ENCODE peak calls at places on chromosomes 12 and 14, in seven cellular contexts. One of them, this sample, is unnamed.

GRCh38 chr12:51813931-51814310 is 34.6 kb downstream of the FIGNL2 start:
- DNase-seq in IMR-90: no peak
- DNase-seq in Peyer's patch: no peak
- DNase-seq in testis: no peak
- DNase-seq in transverse colon: no peak
- DNase-seq in uterus: no peak
- DNase-seq in HepG2: no peak
- DNase-seq in this sample: no peak

GRCh38 chr14:101097109-101097793 is 193.7 kb upstream of the RTL1 start:
- DNase-seq in IMR-90: no peak
- DNase-seq in Peyer's patch: no peak
- DNase-seq in testis: peak
- DNase-seq in transverse colon: no peak
- DNase-seq in uterus: no peak
- DNase-seq in HepG2: no peak
- DNase-seq in this sample: no peak

GRCh38 chr12:106642991-106643390 is 60.2 kb downstream of the RFX4 start:
- DNase-seq in IMR-90: no peak
- DNase-seq in Peyer's patch: no peak
- DNase-seq in testis: no peak
- DNase-seq in transverse colon: no peak
- DNase-seq in uterus: no peak
- DNase-seq in HepG2: no peak
- DNase-seq in this sample: no peak

GRCh38 chr12:52010692-52011601 is 4.2 kb downstream of the TAMALIN start:
- DNase-seq in IMR-90: no peak
- DNase-seq in Peyer's patch: no peak
- DNase-seq in testis: no peak
- DNase-seq in transverse colon: no peak
- DNase-seq in uterus: peak
- DNase-seq in HepG2: peak
- DNase-seq in this sample: no peak

GRCh38 chr12:69119770-69120169 is 119.6 kb upstream of the CPSF6 start:
- DNase-seq in IMR-90: no peak
- DNase-seq in Peyer's patch: no peak
- DNase-seq in testis: no peak
- DNase-seq in transverse colon: no peak
- DNase-seq in uterus: no peak
- DNase-seq in HepG2: no peak
- DNase-seq in this sample: no peak

GRCh38 chr12:13328535-13328934 is 132.0 kb downstream of the EMP1 start:
- DNase-seq in IMR-90: no peak
- DNase-seq in Peyer's patch: no peak
- DNase-seq in testis: no peak
- DNase-seq in transverse colon: no peak
- DNase-seq in uterus: no peak
- DNase-seq in HepG2: no peak
- DNase-seq in this sample: no peak

GRCh38 chr12:104050436-104050835 is 449 bp upstream of the GLT8D2 start:
- DNase-seq in IMR-90: no peak
- DNase-seq in Peyer's patch: no peak
- DNase-seq in testis: no peak
- DNase-seq in transverse colon: no peak
- DNase-seq in uterus: no peak
- DNase-seq in HepG2: no peak
- DNase-seq in this sample: no peak

GRCh38 chr12:44372259-44372658 is 503.9 kb downstream of the NELL2 start:
- DNase-seq in IMR-90: peak
- DNase-seq in Peyer's patch: no peak
- DNase-seq in testis: no peak
- DNase-seq in transverse colon: no peak
- DNase-seq in uterus: no peak
- DNase-seq in HepG2: no peak
- DNase-seq in this sample: no peak

GRCh38 chr12:121970901-121971300 is 50.8 kb upstream of the BCL7A start:
- DNase-seq in IMR-90: no peak
- DNase-seq in Peyer's patch: no peak
- DNase-seq in testis: no peak
- DNase-seq in transverse colon: no peak
- DNase-seq in uterus: no peak
- DNase-seq in HepG2: no peak
- DNase-seq in this sample: no peak

GRCh38 chr12:52248541-52249035 is 15.5 kb downstream of the KRT7 start:
- DNase-seq in IMR-90: no peak
- DNase-seq in Peyer's patch: peak
- DNase-seq in testis: no peak
- DNase-seq in transverse colon: no peak
- DNase-seq in uterus: no peak
- DNase-seq in HepG2: no peak
- DNase-seq in this sample: no peak

GRCh38 chr14:89794096-89794495 is 160.4 kb downstream of the EFCAB11 start:
- DNase-seq in IMR-90: no peak
- DNase-seq in Peyer's patch: peak
- DNase-seq in testis: no peak
- DNase-seq in transverse colon: no peak
- DNase-seq in uterus: no peak
- DNase-seq in HepG2: no peak
- DNase-seq in this sample: no peak

GRCh38 chr12:69698054-69698453 is 1.0 kb downstream of the BEST3 start:
- DNase-seq in IMR-90: no peak
- DNase-seq in Peyer's patch: no peak
- DNase-seq in testis: no peak
- DNase-seq in transverse colon: no peak
- DNase-seq in uterus: no peak
- DNase-seq in HepG2: no peak
- DNase-seq in this sample: no peak

GRCh38 chr12:131994589-131994988 is 44.8 kb downstream of the EP400 start:
- DNase-seq in IMR-90: no peak
- DNase-seq in Peyer's patch: no peak
- DNase-seq in testis: no peak
- DNase-seq in transverse colon: no peak
- DNase-seq in uterus: no peak
- DNase-seq in HepG2: no peak
- DNase-seq in this sample: no peak

GRCh38 chr12:128724468-128725046 is 99.2 kb downstream of the SLC15A4 start:
- DNase-seq in IMR-90: no peak
- DNase-seq in Peyer's patch: no peak
- DNase-seq in testis: no peak
- DNase-seq in transverse colon: no peak
- DNase-seq in uterus: no peak
- DNase-seq in HepG2: no peak
- DNase-seq in this sample: no peak

GRCh38 chr14:75307700-75308379 is 29.2 kb downstream of the FOS start:
- DNase-seq in IMR-90: peak
- DNase-seq in Peyer's patch: peak
- DNase-seq in testis: peak
- DNase-seq in transverse colon: peak
- DNase-seq in uterus: peak
- DNase-seq in HepG2: peak
- DNase-seq in this sample: no peak

GRCh38 chr12:79020106-79020505 is 155.5 kb downstream of the SYT1 start:
- DNase-seq in IMR-90: peak
- DNase-seq in Peyer's patch: no peak
- DNase-seq in testis: no peak
- DNase-seq in transverse colon: no peak
- DNase-seq in uterus: no peak
- DNase-seq in HepG2: no peak
- DNase-seq in this sample: peak

GRCh38 chr12:89544730-89545184 is 18.9 kb upstream of the POC1B start:
- DNase-seq in IMR-90: no peak
- DNase-seq in Peyer's patch: peak
- DNase-seq in testis: peak
- DNase-seq in transverse colon: peak
- DNase-seq in uterus: peak
- DNase-seq in HepG2: no peak
- DNase-seq in this sample: no peak

GRCh38 chr12:124248862-124249825 is 45.7 kb upstream of the RFLNA start:
- DNase-seq in IMR-90: no peak
- DNase-seq in Peyer's patch: no peak
- DNase-seq in testis: no peak
- DNase-seq in transverse colon: no peak
- DNase-seq in uterus: no peak
- DNase-seq in HepG2: no peak
- DNase-seq in this sample: no peak

GRCh38 chr12:116832353-116832752 is 48.9 kb downstream of the HRK start:
- DNase-seq in IMR-90: no peak
- DNase-seq in Peyer's patch: no peak
- DNase-seq in testis: no peak
- DNase-seq in transverse colon: no peak
- DNase-seq in uterus: no peak
- DNase-seq in HepG2: no peak
- DNase-seq in this sample: no peak

GRCh38 chr14:71163842-71164500 is 256.7 kb downstream of the PCNX1 start:
- DNase-seq in IMR-90: no peak
- DNase-seq in Peyer's patch: no peak
- DNase-seq in testis: peak
- DNase-seq in transverse colon: no peak
- DNase-seq in uterus: no peak
- DNase-seq in HepG2: no peak
- DNase-seq in this sample: no peak

GRCh38 chr12:14278294-14278953 is 87.1 kb upstream of the ATF7IP start:
- DNase-seq in IMR-90: no peak
- DNase-seq in Peyer's patch: peak
- DNase-seq in testis: peak
- DNase-seq in transverse colon: no peak
- DNase-seq in uterus: peak
- DNase-seq in HepG2: no peak
- DNase-seq in this sample: no peak

GRCh38 chr14:40197344-40197743 is 765.1 kb upstream of the FBXO33 start:
- DNase-seq in IMR-90: no peak
- DNase-seq in Peyer's patch: no peak
- DNase-seq in testis: no peak
- DNase-seq in transverse colon: no peak
- DNase-seq in uterus: no peak
- DNase-seq in HepG2: no peak
- DNase-seq in this sample: no peak

GRCh38 chr12:56086096-56086495 is 6.1 kb downstream of the ERBB3 start:
- DNase-seq in IMR-90: no peak
- DNase-seq in Peyer's patch: no peak
- DNase-seq in testis: no peak
- DNase-seq in transverse colon: peak
- DNase-seq in uterus: no peak
- DNase-seq in HepG2: no peak
- DNase-seq in this sample: no peak

GRCh38 chr12:46266869-46267617 is 1.8 kb downstream of the SLC38A1 start:
- DNase-seq in IMR-90: peak
- DNase-seq in Peyer's patch: peak
- DNase-seq in testis: peak
- DNase-seq in transverse colon: peak
- DNase-seq in uterus: peak
- DNase-seq in HepG2: peak
- DNase-seq in this sample: no peak
- TF ChIP-seq POLR2A in IMR-90: peak
- TF ChIP-seq POLR2A in Peyer's patch: no peak
- TF ChIP-seq POLR2A in testis: no peak
- TF ChIP-seq POLR2A in transverse colon: peak
- TF ChIP-seq POLR2A in uterus: no peak
- TF ChIP-seq POLR2A in HepG2: no peak
- TF ChIP-seq POLR2A in this sample: no peak

GRCh38 chr14:79298373-79298772 is 912.9 kb downstream of the DIO2 start:
- DNase-seq in IMR-90: no peak
- DNase-seq in Peyer's patch: no peak
- DNase-seq in testis: no peak
- DNase-seq in transverse colon: no peak
- DNase-seq in uterus: no peak
- DNase-seq in HepG2: no peak
- DNase-seq in this sample: no peak

GRCh38 chr14:79295385-79295784 is 915.9 kb downstream of the DIO2 start:
- DNase-seq in IMR-90: no peak
- DNase-seq in Peyer's patch: no peak
- DNase-seq in testis: no peak
- DNase-seq in transverse colon: no peak
- DNase-seq in uterus: no peak
- DNase-seq in HepG2: no peak
- DNase-seq in this sample: no peak

GRCh38 chr14:79304279-79304678 is 907.0 kb downstream of the DIO2 start:
- DNase-seq in IMR-90: no peak
- DNase-seq in Peyer's patch: no peak
- DNase-seq in testis: no peak
- DNase-seq in transverse colon: no peak
- DNase-seq in uterus: no peak
- DNase-seq in HepG2: no peak
- DNase-seq in this sample: no peak

GRCh38 chr14:79294506-79294905 is 916.8 kb downstream of the DIO2 start:
- DNase-seq in IMR-90: peak
- DNase-seq in Peyer's patch: no peak
- DNase-seq in testis: no peak
- DNase-seq in transverse colon: no peak
- DNase-seq in uterus: no peak
- DNase-seq in HepG2: no peak
- DNase-seq in this sample: no peak

DNA sequence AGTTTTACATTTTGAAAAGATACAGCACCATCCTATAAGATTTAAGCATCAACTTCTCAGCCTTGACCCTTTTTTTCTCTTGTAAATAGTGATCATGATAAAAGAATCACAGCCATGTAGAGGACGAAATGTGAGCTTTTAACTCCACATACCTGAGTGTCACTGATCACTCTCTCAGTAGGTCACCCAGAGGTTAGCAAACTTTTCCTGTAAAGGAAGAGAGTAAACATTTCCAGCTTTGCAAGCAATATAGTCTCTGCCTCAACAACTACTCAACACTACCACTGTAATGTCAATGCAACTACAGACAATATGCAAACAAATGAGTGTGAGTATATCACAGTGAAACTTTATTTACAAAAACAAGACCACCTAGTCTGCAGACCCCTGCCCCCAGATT is 912.1 kb downstream of the DIO2 start:
- DNase-seq in IMR-90: no peak
- DNase-seq in Peyer's patch: no peak
- DNase-seq in testis: no peak
- DNase-seq in transverse colon: no peak
- DNase-seq in uterus: no peak
- DNase-seq in HepG2: peak
- DNase-seq in this sample: no peak
- TF ChIP-seq POLR2A in IMR-90: no peak
- TF ChIP-seq POLR2A in Peyer's patch: no peak
- TF ChIP-seq POLR2A in testis: no peak
- TF ChIP-seq POLR2A in transverse colon: no peak
- TF ChIP-seq POLR2A in uterus: no peak
- TF ChIP-seq POLR2A in HepG2: no peak
- TF ChIP-seq POLR2A in this sample: no peak

GRCh38 chr14:77032483-77032853 is 4.0 kb upstream of the IRF2BPL start:
- DNase-seq in IMR-90: no peak
- DNase-seq in Peyer's patch: no peak
- DNase-seq in testis: no peak
- DNase-seq in transverse colon: no peak
- DNase-seq in uterus: no peak
- DNase-seq in HepG2: no peak
- DNase-seq in this sample: no peak
- TF ChIP-seq POLR2A in IMR-90: no peak
- TF ChIP-seq POLR2A in Peyer's patch: no peak
- TF ChIP-seq POLR2A in testis: no peak
- TF ChIP-seq POLR2A in transverse colon: peak
- TF ChIP-seq POLR2A in uterus: no peak
- TF ChIP-seq POLR2A in HepG2: no peak
- TF ChIP-seq POLR2A in this sample: no peak

GRCh38 chr14:32076278-32077080 is 625 bp upstream of the ARHGAP5 start:
- DNase-seq in IMR-90: peak
- DNase-seq in Peyer's patch: peak
- DNase-seq in testis: peak
- DNase-seq in transverse colon: peak
- DNase-seq in uterus: peak
- DNase-seq in HepG2: peak
- DNase-seq in this sample: peak
- TF ChIP-seq POLR2A in IMR-90: peak
- TF ChIP-seq POLR2A in Peyer's patch: peak
- TF ChIP-seq POLR2A in testis: no peak
- TF ChIP-seq POLR2A in transverse colon: peak
- TF ChIP-seq POLR2A in uterus: peak
- TF ChIP-seq POLR2A in HepG2: no peak
- TF ChIP-seq POLR2A in this sample: no peak

GRCh38 chr14:24093901-24094838 is at the start of gene PCK2:
- DNase-seq in IMR-90: peak
- DNase-seq in Peyer's patch: peak
- DNase-seq in testis: peak
- DNase-seq in transverse colon: peak
- DNase-seq in uterus: peak
- DNase-seq in HepG2: peak
- DNase-seq in this sample: peak
- TF ChIP-seq POLR2A in IMR-90: peak
- TF ChIP-seq POLR2A in Peyer's patch: peak
- TF ChIP-seq POLR2A in testis: no peak
- TF ChIP-seq POLR2A in transverse colon: peak
- TF ChIP-seq POLR2A in uterus: peak
- TF ChIP-seq POLR2A in HepG2: no peak
- TF ChIP-seq POLR2A in this sample: peak

This sample was measured in H54.